ENCODE peak calls at places on chromosome 14, in seven cellular contexts. One of them, this sample, is unnamed.

GRCh38 chr14:75196468-75196867 is 20.1 kb upstream of the TMED10 start:
- DNase-seq in NT2/D1: no peak
- DNase-seq in ureter: no peak
- DNase-seq in COLO829: no peak
- DNase-seq in tibial artery: no peak
- DNase-seq in NCI-H1092 treated with DMSO at 0.1 percent for 48 hours: no peak
- DNase-seq in H54: no peak
- DNase-seq in this sample: no peak

GRCh38 chr14:57057803-57058202 is 210.9 kb downstream of the EXOC5 start:
- DNase-seq in H54: no peak
- DNase-seq in tibial artery: no peak
- DNase-seq in NT2/D1: no peak
- DNase-seq in COLO829: no peak
- DNase-seq in NCI-H1092 treated with DMSO at 0.1 percent for 48 hours: peak
- DNase-seq in ureter: no peak
- DNase-seq in this sample: no peak

GRCh38 chr14:34461334-34462131 is 507 bp downstream of the SPTSSA start:
- DNase-seq in COLO829: no peak
- DNase-seq in NT2/D1: peak
- DNase-seq in ureter: peak
- DNase-seq in NCI-H1092 treated with DMSO at 0.1 percent for 48 hours: peak
- DNase-seq in tibial artery: peak
- DNase-seq in H54: peak
- DNase-seq in this sample: peak

GRCh38 chr14:100994757-100995156 is 91.2 kb upstream of the RTL1 start:
- DNase-seq in ureter: no peak
- DNase-seq in H54: no peak
- DNase-seq in COLO829: no peak
- DNase-seq in NT2/D1: no peak
- DNase-seq in NCI-H1092 treated with DMSO at 0.1 percent for 48 hours: no peak
- DNase-seq in tibial artery: no peak
- DNase-seq in this sample: no peak

GRCh38 chr14:76917158-76917596 is 91.0 kb downstream of the LRRC74A start:
- DNase-seq in tibial artery: peak
- DNase-seq in COLO829: peak
- DNase-seq in NCI-H1092 treated with DMSO at 0.1 percent for 48 hours: peak
- DNase-seq in ureter: no peak
- DNase-seq in H54: no peak
- DNase-seq in NT2/D1: peak
- DNase-seq in this sample: peak

GRCh38 chr14:20697273-20698017 is 8.9 kb downstream of the ANG start:
- DNase-seq in NT2/D1: no peak
- DNase-seq in ureter: peak
- DNase-seq in tibial artery: peak
- DNase-seq in COLO829: peak
- DNase-seq in NCI-H1092 treated with DMSO at 0.1 percent for 48 hours: peak
- DNase-seq in H54: no peak
- DNase-seq in this sample: peak

GRCh38 chr14:22427771-22428228 is 161.2 kb downstream of the DAD1 start:
- DNase-seq in COLO829: no peak
- DNase-seq in NCI-H1092 treated with DMSO at 0.1 percent for 48 hours: no peak
- DNase-seq in H54: no peak
- DNase-seq in NT2/D1: no peak
- DNase-seq in ureter: peak
- DNase-seq in tibial artery: peak
- DNase-seq in this sample: no peak

GRCh38 chr14:64465208-64465821 is at the start of gene AKAP5:
- DNase-seq in H54: peak
- DNase-seq in COLO829: no peak
- DNase-seq in tibial artery: peak
- DNase-seq in NCI-H1092 treated with DMSO at 0.1 percent for 48 hours: peak
- DNase-seq in NT2/D1: peak
- DNase-seq in ureter: peak
- DNase-seq in this sample: peak

GRCh38 chr14:87629788-87630187 is 363.2 kb downstream of the GALC start:
- DNase-seq in NCI-H1092 treated with DMSO at 0.1 percent for 48 hours: no peak
- DNase-seq in H54: no peak
- DNase-seq in ureter: no peak
- DNase-seq in tibial artery: no peak
- DNase-seq in COLO829: no peak
- DNase-seq in NT2/D1: no peak
- DNase-seq in this sample: no peak

GRCh38 chr14:99254391-99255009 is 17.5 kb downstream of the BCL11B start:
- DNase-seq in NT2/D1: no peak
- DNase-seq in ureter: no peak
- DNase-seq in COLO829: peak
- DNase-seq in NCI-H1092 treated with DMSO at 0.1 percent for 48 hours: no peak
- DNase-seq in H54: no peak
- DNase-seq in tibial artery: no peak
- DNase-seq in this sample: no peak

GRCh38 chr14:94278732-94279131 is 14.3 kb downstream of the SERPINA10 start:
- DNase-seq in ureter: no peak
- DNase-seq in COLO829: no peak
- DNase-seq in H54: no peak
- DNase-seq in NT2/D1: no peak
- DNase-seq in tibial artery: no peak
- DNase-seq in NCI-H1092 treated with DMSO at 0.1 percent for 48 hours: no peak
- DNase-seq in this sample: no peak

GRCh38 chr14:102491786-102492522 is 17.6 kb downstream of the ANKRD9 start:
- DNase-seq in NT2/D1: no peak
- DNase-seq in ureter: no peak
- DNase-seq in NCI-H1092 treated with DMSO at 0.1 percent for 48 hours: no peak
- DNase-seq in H54: no peak
- DNase-seq in tibial artery: no peak
- DNase-seq in COLO829: no peak
- DNase-seq in this sample: no peak

GRCh38 chr14:65206448-65207096 is 104.3 kb upstream of the MAX start:
- DNase-seq in ureter: no peak
- DNase-seq in COLO829: no peak
- DNase-seq in NT2/D1: no peak
- DNase-seq in H54: peak
- DNase-seq in NCI-H1092 treated with DMSO at 0.1 percent for 48 hours: no peak
- DNase-seq in tibial artery: no peak
- DNase-seq in this sample: no peak

GRCh38 chr14:74834682-74835392 is 41.1 kb downstream of the PROX2 start:
- DNase-seq in NT2/D1: no peak
- DNase-seq in H54: no peak
- DNase-seq in ureter: no peak
- DNase-seq in tibial artery: no peak
- DNase-seq in COLO829: no peak
- DNase-seq in NCI-H1092 treated with DMSO at 0.1 percent for 48 hours: no peak
- DNase-seq in this sample: no peak